ENCODE peak calls at places on chromosome 11, in five cellular contexts. H is neural progenitor cell; A is heart right ventricle; K is cardiac muscle cell; Q is CD8-positive, alpha-beta memory T cell. D is an unnamed sample.

GRCh38 chr11:43955381-43956118 is 13.1 kb downstream of the C11orf96 start:
- DNase-seq in H (no peak), A (no peak), Q (no peak), K (peak; percentile 34), D (no peak)

GRCh38 chr11:11537372-11537771 is 84.4 kb downstream of the GALNT18 start:
- DNase-seq in H (no peak), Q (no peak), A (no peak), K (no peak), D (no peak)

GRCh38 chr11:61273151-61274078 is 21.7 kb downstream of the VWCE start:
- DNase-seq in Q (no peak), K (no peak), H (no peak), A (no peak), D (no peak)

GRCh38 chr11:19374189-19374588 is 133.4 kb upstream of the E2F8 start:
- DNase-seq in A (no peak), H (no peak), Q (no peak), K (peak; percentile 75), D (no peak)

GRCh38 chr11:73343076-73343833 is 32.9 kb upstream of the RELT start:
- DNase-seq in A (no peak), H (no peak), K (no peak), Q (no peak), D (peak; percentile 39)

GRCh38 chr11:130827697-130828377 is 88.4 kb downstream of the SNX19 start:
- DNase-seq in Q (no peak), A (peak; percentile 64), K (peak; percentile 80), H (peak; percentile 77), D (peak; percentile 75)

GRCh38 chr11:78796956-78797355 is 222.3 kb upstream of the NARS2 start:
- DNase-seq in H (no peak), Q (no peak), A (no peak), K (peak; percentile 52), D (no peak)

GRCh38 chr11:27495710-27496300 is 10.8 kb downstream of the LIN7C start:
- DNase-seq in Q (no peak), K (no peak), A (no peak), H (no peak), D (no peak)

GRCh38 chr11:63909621-63910506 is 7.1 kb downstream of the RCOR2 start:
- DNase-seq in Q (no peak), H (peak; percentile 78), A (no peak), K (no peak), D (peak; percentile 68)

GRCh38 chr11:22561283-22561682 is 64.3 kb downstream of the FANCF start:
- DNase-seq in Q (no peak), H (no peak), K (no peak), A (no peak), D (no peak)

GRCh38 chr11:110430267-110431211 is 791 bp downstream of the FDX1 start:
- DNase-seq in K (peak; percentile 57), A (peak; percentile 19), Q (peak; percentile 37), H (peak; percentile 12), D (no peak)

GRCh38 chr11:96134622-96135021 is 208.4 kb downstream of the MAML2 start:
- DNase-seq in Q (peak; percentile 16), A (no peak), K (peak; percentile 43), H (no peak), D (no peak)

GRCh38 chr11:57144075-57144474 is 37.7 kb upstream of the LRRC55 start:
- DNase-seq in H (no peak), Q (no peak), A (no peak), K (no peak), D (peak; percentile 74)

GRCh38 chr11:131418214-131418613 is 47.8 kb downstream of the NTM start:
- DNase-seq in A (no peak), Q (no peak), H (no peak), K (no peak), D (no peak)

GRCh38 chr11:57566035-57566504 is 1.4 kb downstream of the UBE2L6 start:
- DNase-seq in H (no peak), Q (peak; percentile 52), K (peak; percentile 54), A (peak; percentile 22), D (no peak)

GRCh38 chr11:27514076-27514475 is 7.5 kb upstream of the LIN7C start:
- DNase-seq in K (no peak), A (peak; percentile 33), Q (no peak), H (no peak), D (no peak)

DNA sequence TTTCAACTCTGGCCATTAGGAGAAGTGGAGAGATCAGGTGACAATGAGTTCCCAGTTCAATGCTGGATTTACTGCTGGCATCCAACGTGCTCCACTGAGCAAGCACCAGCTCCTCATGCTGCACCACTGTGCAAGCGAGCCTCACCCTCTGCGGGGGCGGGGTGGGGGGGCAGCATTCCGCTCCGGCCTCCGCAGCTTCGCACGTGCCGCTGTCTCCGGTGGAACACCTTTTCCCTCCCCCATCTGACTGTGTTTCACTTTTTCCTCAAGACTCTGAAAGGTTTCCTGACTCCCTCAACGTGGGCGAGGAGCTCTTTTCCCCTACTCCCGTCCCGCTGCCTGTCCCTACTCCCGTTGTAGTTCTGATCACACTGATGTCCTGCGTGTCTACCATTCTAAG is 835 bp upstream of the RHOD start:
- DNase-seq in A (no peak), H (peak; percentile 22), Q (no peak), K (peak; percentile 33), D (no peak)
- H3K4me1 ChIP-seq in A (peaks cover 21% of the 10 kb centered on the region), H (peaks cover 12% of the 10 kb centered on the region), Q (peaks cover 4% of the 10 kb centered on the region), K (peaks cover 26% of the 10 kb centered on the region), D (peaks cover 4% of the 10 kb centered on the region)

GRCh38 chr11:17475666-17476316 is 854 bp downstream of the ABCC8 start:
- DNase-seq in H (peak; percentile 70), Q (no peak), A (no peak), K (no peak), D (no peak)
- H3K4me3 ChIP-seq in H (peak overlapping the region; percentile 91), Q (no peak overlapping the region), A (peak overlapping the region; percentile 38), K (peak overlapping the region; percentile 48), D (peak overlapping the region; percentile 55)

GRCh38 chr11:70762810-70763209 is 364.5 kb downstream of the CTTN start:
- DNase-seq in K (no peak), Q (no peak), A (no peak), H (no peak), D (no peak)

GRCh38 chr11:70761094-70761905 is 363.0 kb downstream of the CTTN start:
- DNase-seq in Q (no peak), A (no peak), H (no peak), K (no peak), D (no peak)

GRCh38 chr11:70761906-70762196 is 363.5 kb downstream of the CTTN start:
- DNase-seq in H (no peak), K (no peak), Q (no peak), A (no peak), D (no peak)

GRCh38 chr11:70759846-70760245 is 361.5 kb downstream of the CTTN start:
- DNase-seq in A (no peak), H (no peak), Q (no peak), K (no peak), D (no peak)

GRCh38 chr11:70760416-70761020 is 362.2 kb downstream of the CTTN start:
- DNase-seq in Q (no peak), H (no peak), K (no peak), A (no peak), D (no peak)
- H3K27me3 ChIP-seq in Q (no peaks in the 10 kb centered on the region), H (no peaks in the 10 kb centered on the region), K (no peaks in the 10 kb centered on the region), A (no peaks in the 10 kb centered on the region), D (peaks cover 25% of the 10 kb centered on the region)

GRCh38 chr11:76209671-76209955 is 3.3 kb upstream of the WNT11 start:
- DNase-seq in A (no peak), Q (no peak), H (no peak), K (no peak), D (no peak)
- H3K4me1 ChIP-seq in A (peaks cover 40% of the 10 kb centered on the region), Q (peaks cover 23% of the 10 kb centered on the region), H (peaks cover 37% of the 10 kb centered on the region), K (peaks cover 9% of the 10 kb centered on the region), D (peaks cover 5% of the 10 kb centered on the region)

GRCh38 chr11:62555464-62556092 is 9.0 kb upstream of the AHNAK start:
- DNase-seq in K (no peak), H (peak; percentile 49), Q (peak; percentile 84), A (no peak), D (no peak)
- H3K4me3 ChIP-seq in K (no peak overlapping the region), H (no peak overlapping the region), Q (peak overlapping the region; percentile 70), A (no peak overlapping the region), D (no peak overlapping the region)

GRCh38 chr11:1211838-1212237 is 11.0 kb upstream of the MUC5B start:
- DNase-seq in A (no peak), K (no peak), H (no peak), Q (no peak), D (no peak)
- H3K27me3 ChIP-seq in A (no peaks in the 10 kb centered on the region), K (no peaks in the 10 kb centered on the region), H (peaks cover 36% of the 10 kb centered on the region), Q (no peaks in the 10 kb centered on the region), D (no peaks in the 10 kb centered on the region)

GRCh38 chr11:65501005-65501529 is 2.2 kb downstream of the MALAT1 start:
- DNase-seq in Q (no peak), H (no peak), K (no peak), A (no peak), D (no peak)

GRCh38 chr11:65500262-65501004 is 1.6 kb downstream of the MALAT1 start:
- DNase-seq in Q (peak; percentile 43), H (no peak), K (peak; percentile 77), A (no peak), D (no peak)

GRCh38 chr11:65498727-65498976 is 193 bp upstream of the MALAT1 start:
- DNase-seq in K (no peak), A (no peak), Q (no peak), H (no peak), D (no peak)

GRCh38 chr11:65498977-65499712 is at the start of gene MALAT1:
- DNase-seq in A (peak; percentile 96), K (peak; percentile 98), H (peak; percentile 97), Q (peak; percentile 92), D (peak; percentile 81)

DNA sequence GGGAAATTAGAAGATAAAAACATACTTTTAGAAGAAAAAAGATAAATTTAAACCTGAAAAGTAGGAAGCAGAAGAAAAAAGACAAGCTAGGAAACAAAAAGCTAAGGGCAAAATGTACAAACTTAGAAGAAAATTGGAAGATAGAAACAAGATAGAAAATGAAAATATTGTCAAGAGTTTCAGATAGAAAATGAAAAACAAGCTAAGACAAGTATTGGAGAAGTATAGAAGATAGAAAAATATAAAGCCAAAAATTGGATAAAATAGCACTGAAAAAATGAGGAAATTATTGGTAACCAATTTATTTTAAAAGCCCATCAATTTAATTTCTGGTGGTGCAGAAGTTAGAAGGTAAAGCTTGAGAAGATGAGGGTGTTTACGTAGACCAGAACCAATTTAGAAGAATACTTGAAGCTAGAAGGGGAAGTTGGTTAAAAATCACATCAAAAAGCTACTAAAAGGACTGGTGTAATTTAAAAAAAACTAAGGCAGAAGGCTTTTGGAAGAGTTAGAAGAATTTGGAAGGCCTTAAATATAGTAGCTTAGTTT is 942 bp downstream of the MALAT1 start:
- DNase-seq in A (no peak), H (no peak), K (no peak), Q (peak; percentile 32), D (no peak)
- H3K4me1 ChIP-seq in A (peaks cover 21% of the 10 kb centered on the region), H (peaks cover 10% of the 10 kb centered on the region), K (peaks cover 16% of the 10 kb centered on the region), Q (peaks cover 22% of the 10 kb centered on the region), D (no peaks in the 10 kb centered on the region)

GRCh38 chr11:66116576-66117361 is 46.7 kb downstream of the PACS1 start:
- DNase-seq in A (no peak), H (no peak), K (no peak), Q (no peak), D (no peak)
- H3K4me3 ChIP-seq in A (no peak overlapping the region), H (no peak overlapping the region), K (no peak overlapping the region), Q (peak overlapping the region; percentile 33), D (no peak overlapping the region)